ENCODE peak calls at places on chromosomes 16 and 17, in six cellular contexts. N, T, S, Z, E and L are unnamed samples.

GRCh38 chr17:78689029-78689428 is 93.0 kb downstream of the CYTH1 start:
- DNase-seq in N (no peak), T (no peak), S (no peak), Z (no peak), E (no peak), L (no peak)

GRCh38 chr17:72702136-72702735 is 390.3 kb downstream of the SLC39A11 start:
- DNase-seq in N (peak), T (no peak), S (peak), Z (no peak), E (no peak), L (no peak)

GRCh38 chr16:24367186-24367585 is 111.1 kb downstream of the CACNG3 start:
- DNase-seq in N (no peak), T (no peak), S (no peak), Z (no peak), E (no peak), L (no peak)

GRCh38 chr16:66250686-66251405 is 115.6 kb upstream of the CDH5 start:
- DNase-seq in N (no peak), T (no peak), S (no peak), Z (no peak), E (no peak), L (peak)

GRCh38 chr16:24988593-24989338 is 26.4 kb downstream of the ARHGAP17 start:
- DNase-seq in N (peak), T (no peak), S (peak), Z (no peak), E (no peak), L (peak)

GRCh38 chr17:2343421-2343820 is 6.1 kb downstream of the SGSM2 start:
- DNase-seq in N (no peak), T (no peak), S (no peak), Z (no peak), E (no peak), L (no peak)

GRCh38 chr17:72396121-72396520 is 275.3 kb downstream of the SOX9 start:
- DNase-seq in N (no peak), T (no peak), S (no peak), Z (no peak), E (no peak), L (no peak)

GRCh38 chr16:28876973-28877641 is 1.2 kb upstream of the ATP2A1 start:
- DNase-seq in N (no peak), T (no peak), S (no peak), Z (no peak), E (no peak), L (no peak)

GRCh38 chr16:82004651-82005490 is 6.4 kb downstream of the SDR42E1 start:
- DNase-seq in N (no peak), T (no peak), S (no peak), Z (no peak), E (no peak), L (peak)

GRCh38 chr16:85278851-85279250 is 166.6 kb upstream of the CIBAR2 start:
- DNase-seq in N (no peak), T (no peak), S (no peak), Z (no peak), E (no peak), L (no peak)

GRCh38 chr16:90031931-90032663 is 12.8 kb upstream of the DBNDD1 start:
- DNase-seq in N (no peak), T (peak), S (no peak), Z (no peak), E (no peak), L (peak)

DNA sequence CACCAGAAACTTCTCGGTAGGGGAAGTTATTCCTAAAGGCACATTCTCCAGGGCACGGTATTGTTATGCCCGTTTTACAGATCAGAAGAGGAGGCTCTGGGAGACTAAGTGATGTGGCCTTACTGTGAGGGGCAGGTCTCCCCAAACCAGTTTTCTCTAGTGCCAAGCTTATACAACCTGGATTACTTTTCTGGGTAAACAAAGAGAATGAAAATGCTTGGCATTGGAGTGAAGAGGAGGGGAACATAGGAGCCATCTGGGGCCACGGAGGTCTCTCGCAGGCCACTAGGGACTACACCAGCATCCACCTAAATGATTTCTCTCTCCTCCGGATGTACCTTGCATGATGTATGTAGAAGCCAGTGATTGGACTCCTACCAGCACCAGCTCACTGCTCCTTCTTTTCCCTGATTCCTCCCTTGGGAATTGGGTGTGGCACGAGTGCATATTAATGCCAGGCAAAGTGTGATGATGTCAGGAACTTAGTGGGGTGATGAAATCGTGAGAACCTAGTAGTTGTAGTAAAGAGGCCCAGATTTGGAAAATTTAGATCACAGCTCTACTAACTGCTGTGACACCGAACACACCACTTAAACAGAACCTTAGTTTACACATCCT is 687 bp downstream of the TOM1L1 start:
- DNase-seq in N (peak), T (peak), S (peak), Z (no peak), E (no peak), L (peak)
- TF ChIP-seq CHD2 in N (no peak), T (no peak), S (no peak), Z (no peak), E (no peak), L (no peak)

DNA sequence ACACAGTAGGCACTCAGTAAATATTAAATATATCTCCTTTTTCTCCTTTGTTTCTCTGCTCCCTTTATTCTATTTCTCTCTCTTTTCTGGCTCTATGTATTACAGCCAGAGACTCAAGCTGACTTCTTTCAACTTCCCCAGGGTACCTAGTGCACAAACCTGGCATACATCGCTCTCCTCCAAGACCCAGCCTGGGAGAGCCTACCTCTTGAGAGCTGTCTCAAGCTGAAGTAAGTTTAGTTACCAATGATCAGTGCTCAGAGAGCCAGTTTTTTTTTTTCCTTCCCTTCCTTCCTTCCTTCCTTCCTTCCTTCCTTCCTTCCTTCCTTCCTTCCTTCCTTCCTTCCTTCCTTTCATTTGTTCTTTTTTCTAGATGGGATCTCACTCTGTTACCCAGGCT is 19.8 kb downstream of the TMEM98 start:
- DNase-seq in N (no peak), T (no peak), S (no peak), Z (no peak), E (no peak), L (no peak)
- TF ChIP-seq CHD2 in N (no peak), T (no peak), S (no peak), Z (no peak), E (no peak), L (no peak)

DNA sequence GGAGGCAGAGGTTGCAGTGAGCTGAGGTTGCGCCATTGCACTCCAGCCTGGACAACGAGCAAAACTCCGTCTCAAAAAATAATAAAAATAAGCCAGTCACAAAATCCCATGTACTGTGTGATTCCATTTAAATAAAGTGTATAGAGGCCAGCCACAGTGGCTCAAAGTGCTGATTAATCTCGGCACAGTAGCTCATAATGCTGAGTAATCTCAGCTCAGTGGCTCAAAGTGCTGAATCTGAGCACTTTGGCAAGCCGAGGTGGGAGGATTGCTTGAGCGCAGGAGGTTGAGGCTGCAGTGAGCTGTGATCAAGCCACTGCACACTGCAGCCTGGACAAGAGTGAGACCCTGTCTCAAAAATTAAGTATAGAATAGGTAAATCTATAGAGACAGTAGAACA is 4.9 kb downstream of the TMED6 start:
- DNase-seq in N (no peak), T (no peak), S (no peak), Z (no peak), E (no peak), L (no peak)
- TF ChIP-seq CHD2 in N (no peak), T (no peak), S (no peak), Z (no peak), E (no peak), L (no peak)

DNA sequence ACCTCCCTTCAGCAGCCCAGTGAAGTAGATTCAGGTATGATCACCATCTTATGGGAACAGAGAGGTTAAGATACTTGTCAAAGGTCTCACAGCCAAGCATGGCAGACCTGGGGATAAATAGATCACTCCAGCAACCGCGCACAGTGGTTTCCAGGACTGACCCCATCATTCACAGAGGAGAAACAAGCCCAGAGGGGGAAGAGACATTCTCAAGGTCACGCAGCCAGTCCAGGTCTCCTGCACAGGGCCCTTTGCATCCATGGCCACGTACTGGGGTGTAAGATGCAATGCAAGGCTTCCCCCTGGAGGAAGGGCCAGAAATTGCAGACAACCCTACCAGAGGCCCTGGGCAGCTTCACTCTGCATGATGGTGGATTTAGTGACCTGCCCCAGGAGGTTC is 19.9 kb downstream of the TLE7 start:
- DNase-seq in N (peak), T (peak), S (peak), Z (no peak), E (no peak), L (peak)
- TF ChIP-seq CHD2 in N (no peak), T (no peak), S (no peak), Z (no peak), E (no peak), L (no peak)

DNA sequence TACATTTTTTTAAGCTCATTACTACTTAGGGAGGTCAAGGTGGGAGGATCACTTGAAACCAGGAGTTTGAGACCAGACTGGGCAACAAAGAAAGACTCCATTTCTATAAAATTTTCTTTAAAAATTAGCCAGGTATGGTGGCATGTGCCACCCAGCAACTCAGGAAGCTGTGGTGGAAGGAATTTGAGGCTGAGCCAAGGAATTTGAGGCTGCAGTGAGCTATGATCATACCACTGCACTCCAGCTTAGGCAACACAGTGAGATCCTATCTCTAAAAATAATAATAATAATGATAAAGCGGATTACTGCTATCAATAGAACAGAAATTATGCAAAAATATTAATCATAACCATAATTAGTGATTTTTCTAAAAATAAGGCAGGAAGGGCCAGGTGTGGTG is 170.3 kb downstream of the COPRS start:
- DNase-seq in N (no peak), T (no peak), S (no peak), Z (no peak), E (no peak), L (no peak)
- TF ChIP-seq CHD2 in N (no peak), T (no peak), S (no peak), Z (no peak), E (no peak), L (no peak)

GRCh38 chr16:69890891-69891282 is 60.2 kb upstream of the CLEC18A start:
- DNase-seq in N (no peak), T (no peak), S (no peak), Z (no peak), E (no peak), L (no peak)

GRCh38 chr16:69892378-69892777 is 58.8 kb upstream of the CLEC18A start:
- DNase-seq in N (no peak), T (no peak), S (no peak), Z (no peak), E (no peak), L (no peak)

GRCh38 chr16:69888005-69888560 is 63.1 kb upstream of the CLEC18A start:
- DNase-seq in N (no peak), T (no peak), S (no peak), Z (no peak), E (peak), L (no peak)

GRCh38 chr16:69889295-69889964 is 61.7 kb upstream of the CLEC18A start:
- DNase-seq in N (no peak), T (no peak), S (no peak), Z (no peak), E (no peak), L (no peak)

GRCh38 chr16:69890114-69890890 is 60.8 kb upstream of the CLEC18A start:
- DNase-seq in N (no peak), T (no peak), S (no peak), Z (no peak), E (no peak), L (peak)
- TF ChIP-seq CHD2 in N (no peak), T (no peak), S (no peak), Z (no peak), E (no peak), L (peak)

GRCh38 chr16:83116274-83116892 is 489.6 kb downstream of the CDH13 start:
- DNase-seq in N (no peak), T (no peak), S (no peak), Z (no peak), E (no peak), L (no peak)
- TF ChIP-seq CHD2 in N (no peak), T (no peak), S (no peak), Z (no peak), E (no peak), L (no peak)